ENCODE peak calls at places on chromosomes 1 and 21, in nine cellular contexts. G is lower lobe of right lung, Q is psoas muscle, V is tibial artery, F is GM20000, X is cardiac fibroblast, J is transverse colon, N is heart left ventricle, A is progenitor cell of endocrine pancreas. I is an unnamed sample.

GRCh38 chr21:31305888-31306287 is 38.2 kb downstream of the TIAM1 start:
- DNase-seq in N (no peak), X (no peak), J (no peak), A (no peak), G (no peak), F (no peak), V (no peak), Q (no peak), I (no peak)

GRCh38 chr1:216425577-216425976 is 2.3 kb upstream of the USH2A start:
- DNase-seq in F (no peak), N (no peak), Q (no peak), A (no peak), V (no peak), G (no peak), J (no peak), X (peak; percentile 14), I (no peak)

GRCh38 chr1:153588482-153588881 is 22.8 kb upstream of the S100A2 start:
- DNase-seq in X (no peak), N (no peak), G (no peak), A (no peak), Q (no peak), V (no peak), J (no peak), F (no peak), I (no peak)

GRCh38 chr1:234725177-234726132 is 115.5 kb upstream of the IRF2BP2 start:
- DNase-seq in V (no peak), N (peak; percentile 41), J (no peak), X (peak; percentile 26), A (no peak), Q (no peak), F (no peak), G (no peak), I (no peak)

GRCh38 chr1:60255565-60255964 is 182.0 kb upstream of the C1orf87 start:
- DNase-seq in G (no peak), A (no peak), F (no peak), Q (no peak), X (peak; percentile 55), J (no peak), N (no peak), V (no peak), I (no peak)

GRCh38 chr21:43991447-43991991 is 20.6 kb upstream of the TRAPPC10 start:
- DNase-seq in N (no peak), F (no peak), Q (no peak), J (no peak), A (no peak), G (peak; percentile 41), X (no peak), V (no peak), I (no peak)

GRCh38 chr1:13697738-13698137 is 2.2 kb upstream of the PRDM2 start:
- DNase-seq in N (no peak), X (no peak), G (no peak), J (no peak), Q (no peak), F (no peak), V (no peak), A (no peak), I (no peak)

GRCh38 chr1:247639381-247639981 is 34.1 kb downstream of the OR2G3 start:
- DNase-seq in G (peak; percentile 86), Q (peak; percentile 62), J (peak; percentile 90), A (peak; percentile 60), V (peak; percentile 33), F (no peak), N (peak; percentile 55), X (peak; percentile 49), I (no peak)

GRCh38 chr1:14600405-14601150 is 2.1 kb downstream of the KAZN start:
- DNase-seq in V (no peak), Q (no peak), G (no peak), N (no peak), J (no peak), X (no peak), A (no peak), F (no peak), I (no peak)

GRCh38 chr1:226568975-226569741 is 20.6 kb downstream of the STUM start:
- DNase-seq in N (no peak), J (no peak), G (no peak), Q (no peak), A (no peak), V (no peak), F (no peak), X (no peak), I (no peak)

GRCh38 chr1:173206816-173207595 is at the start of gene TNFSF4:
- DNase-seq in N (no peak), X (peak; percentile 64), Q (no peak), V (no peak), J (no peak), A (no peak), G (no peak), F (no peak), I (no peak)

GRCh38 chr1:158564608-158565007 is 5.8 kb downstream of the OR6P1 start:
- DNase-seq in V (no peak), F (no peak), A (no peak), J (no peak), X (no peak), N (no peak), Q (no peak), G (no peak), I (no peak)

GRCh38 chr21:45827881-45828579 is 153.5 kb upstream of the COL6A1 start:
- DNase-seq in V (no peak), G (no peak), A (no peak), N (no peak), X (no peak), J (no peak), F (no peak), Q (no peak), I (no peak)

GRCh38 chr1:9317591-9318331 is 25.1 kb downstream of the SPSB1 start:
- DNase-seq in G (no peak), V (no peak), X (peak; percentile 79), Q (peak; percentile 70), J (peak; percentile 44), A (no peak), N (peak; percentile 65), F (peak; percentile 45), I (no peak)

GRCh38 chr1:32706491-32706890 is 3.9 kb upstream of the SYNC start:
- DNase-seq in F (no peak), A (no peak), J (no peak), N (no peak), X (no peak), G (no peak), Q (no peak), V (no peak), I (no peak)

GRCh38 chr1:15767941-15768340 is 9.3 kb downstream of the FBLIM1 start:
- DNase-seq in N (no peak), A (no peak), V (no peak), F (no peak), X (no peak), J (no peak), G (no peak), Q (no peak), I (no peak)

GRCh38 chr1:248098529-248098928 is 3.5 kb downstream of the OR2L13 start:
- DNase-seq in A (no peak), N (no peak), J (no peak), V (no peak), X (no peak), Q (no peak), F (no peak), G (no peak), I (no peak)

GRCh38 chr1:153260980-153261792 is 1.7 kb downstream of the LORICRIN start:
- DNase-seq in N (peak; percentile 26), A (peak; percentile 20), F (peak; percentile 51), V (no peak), Q (peak; percentile 35), J (no peak), G (peak; percentile 61), X (no peak), I (peak; percentile 21)

DNA sequence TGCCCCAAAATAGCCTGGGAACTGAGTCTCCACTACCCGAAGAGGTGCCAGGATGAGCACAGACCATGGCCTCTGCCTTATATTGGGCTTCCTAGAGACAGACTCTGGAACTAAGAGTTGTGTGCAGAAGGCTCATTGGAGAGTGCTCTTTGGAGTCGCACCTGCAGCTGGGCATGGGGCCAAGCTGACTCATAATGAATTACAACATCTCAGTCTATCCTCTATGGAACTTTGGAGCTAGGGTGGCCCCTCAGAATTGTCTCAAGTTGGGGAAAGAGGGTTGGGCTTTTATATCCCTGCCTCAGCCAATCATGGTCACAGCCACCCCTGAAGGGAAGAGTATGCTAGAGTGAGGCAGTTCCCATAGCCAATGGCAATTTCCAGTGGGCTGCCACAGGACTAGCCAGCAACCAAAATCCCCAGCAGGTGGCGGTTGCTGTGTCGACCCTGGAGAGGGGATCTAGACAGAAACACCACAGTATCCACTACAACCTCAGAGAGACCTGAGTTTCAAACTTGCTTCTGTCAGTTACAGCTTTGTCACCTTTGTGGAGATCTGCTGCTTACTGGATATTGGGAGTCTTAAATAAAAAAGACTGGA is 93.8 kb downstream of the DMRTA2 start:
- DNase-seq in V (no peak), J (peak; percentile 85), N (no peak), X (peak; percentile 12), F (no peak), Q (no peak), G (no peak), A (no peak), I (peak; percentile 72)
- TF ChIP-seq CTCF in V (no peak), J (no peak), N (no peak), X (no peak), F (peak; percentile 9), Q (no peak), G (no peak), A (peak; percentile 27), I (no peak)

GRCh38 chr21:14773777-14774345 is 227.7 kb upstream of the SAMSN1 start:
- DNase-seq in Q (peak; percentile 20), J (peak; percentile 83), A (no peak), V (peak; percentile 66), F (peak; percentile 22), X (peak; percentile 76), G (peak; percentile 62), N (peak; percentile 29), I (peak; percentile 50)
- TF ChIP-seq CTCF in Q (peak; percentile 39), J (peak; percentile 65), A (peak; percentile 45), V (no peak), F (peak; percentile 52), X (peak; percentile 75), G (peak; percentile 63), N (peak; percentile 26), I (peak; percentile 17)

GRCh38 chr1:68795956-68796355 is 299.1 kb upstream of the DEPDC1 start:
- DNase-seq in F (no peak), A (no peak), G (no peak), V (no peak), Q (no peak), X (no peak), N (no peak), J (no peak), I (no peak)

GRCh38 chr1:68788762-68789161 is 291.9 kb upstream of the DEPDC1 start:
- DNase-seq in X (no peak), Q (no peak), J (no peak), V (no peak), G (no peak), A (no peak), F (no peak), N (no peak), I (no peak)

GRCh38 chr1:68796888-68797287 is 300.0 kb upstream of the DEPDC1 start:
- DNase-seq in G (no peak), F (no peak), A (no peak), J (no peak), N (no peak), V (no peak), X (no peak), Q (no peak), I (no peak)

GRCh38 chr1:68791800-68792199 is 294.9 kb upstream of the DEPDC1 start:
- DNase-seq in Q (no peak), V (no peak), A (no peak), N (no peak), X (no peak), J (no peak), G (no peak), F (no peak), I (no peak)
- TF ChIP-seq CTCF in Q (no peak), V (no peak), A (no peak), N (no peak), X (no peak), J (no peak), G (no peak), F (no peak), I (no peak)

GRCh38 chr1:65063025-65063424 is 85.0 kb upstream of the AK4 start:
- DNase-seq in N (no peak), G (no peak), J (no peak), F (peak; percentile 35), X (no peak), V (no peak), A (no peak), Q (no peak), I (peak; percentile 7)
- TF ChIP-seq CTCF in N (no peak), G (no peak), J (no peak), F (no peak), X (no peak), V (no peak), A (peak; percentile 26), Q (peak; percentile 12), I (peak; percentile 55)

I was measured in Calu3.